ENCODE peak calls at places on chromosomes 3 and 15, in seven cellular contexts. G is transverse colon, Z is SK-N-SH, F is ovary, L is upper lobe of left lung, E is suprapubic skin, B is stomach. N is an unnamed sample.
A peak's percentile ranks its signal among the peaks of the same experiment; 100 is the strongest.

GRCh38 chr3:162338514-162338913 is 841.9 kb downstream of the OTOL1 start:
- DNase-seq in G (no peak), Z (no peak), F (no peak), L (no peak), E (no peak), B (no peak), N (no peak)

GRCh38 chr15:92624401-92624991 is 31.1 kb downstream of the FAM174B start:
- DNase-seq in G (peak; percentile 19), Z (no peak), F (no peak), L (peak; percentile 72), E (no peak), B (peak; percentile 57), N (peak; percentile 25)

GRCh38 chr15:35506272-35506870 is 39.6 kb downstream of the DPH6 start:
- DNase-seq in G (no peak), Z (no peak), F (no peak), L (no peak), E (no peak), B (no peak), N (no peak)

GRCh38 chr15:35925634-35926380 is 379.8 kb upstream of the DPH6 start:
- DNase-seq in G (no peak), Z (no peak), F (no peak), L (no peak), E (no peak), B (no peak), N (no peak)

GRCh38 chr3:122406198-122406597 is 9.7 kb downstream of the WDR5B start:
- DNase-seq in G (no peak), Z (no peak), F (no peak), L (no peak), E (no peak), B (no peak), N (no peak)

GRCh38 chr15:44035781-44036699 is 159.0 kb downstream of the FRMD5 start:
- DNase-seq in G (no peak), Z (no peak), F (no peak), L (no peak), E (no peak), B (no peak), N (no peak)

GRCh38 chr15:48190932-48191573 is 412 bp upstream of the CTXN2 start:
- DNase-seq in G (peak; percentile 71), Z (peak; percentile 27), F (peak; percentile 66), L (no peak), E (no peak), B (peak; percentile 52), N (peak; percentile 22)

GRCh38 chr3:46902188-46902631 is 24.7 kb downstream of the PTH1R start:
- DNase-seq in G (no peak), Z (no peak), F (no peak), L (peak; percentile 56), E (no peak), B (no peak), N (no peak)

GRCh38 chr3:55526332-55527030 is 39.4 kb upstream of the WNT5A start:
- DNase-seq in G (no peak), Z (no peak), F (no peak), L (peak; percentile 17), E (no peak), B (peak; percentile 46), N (no peak)

GRCh38 chr3:62835594-62836236 is 39.5 kb downstream of the CADPS start:
- DNase-seq in G (no peak), Z (no peak), F (no peak), L (no peak), E (no peak), B (no peak), N (no peak)

GRCh38 chr3:24740367-24740766 is 245.7 kb upstream of the THRB start:
- DNase-seq in G (no peak), Z (no peak), F (no peak), L (no peak), E (no peak), B (no peak), N (no peak)

GRCh38 chr15:38714309-38715072 is 149.9 kb upstream of the RASGRP1 start:
- DNase-seq in G (no peak), Z (no peak), F (no peak), L (no peak), E (no peak), B (no peak), N (no peak)

GRCh38 chr3:48240000-48240710 is 749 bp upstream of the ZNF589 start:
- DNase-seq in G (no peak), Z (no peak), F (no peak), L (no peak), E (peak; percentile 49), B (no peak), N (no peak)

GRCh38 chr3:99324854-99325253 is 313.5 kb upstream of the COL8A1 start:
- DNase-seq in G (peak; percentile 8), Z (no peak), F (no peak), L (no peak), E (no peak), B (no peak), N (no peak)

GRCh38 chr15:66452971-66453580 is 44.5 kb downstream of the SNAPC5 start:
- DNase-seq in G (no peak), Z (no peak), F (no peak), L (no peak), E (no peak), B (no peak), N (peak; percentile 16)

GRCh38 chr3:14783480-14784086 is 35.2 kb upstream of the FGD5 start:
- DNase-seq in G (no peak), Z (peak; percentile 59), F (no peak), L (no peak), E (peak; percentile 23), B (no peak), N (no peak)

GRCh38 chr15:75422554-75422953 is 28.9 kb downstream of the SIN3A start:
- DNase-seq in G (no peak), Z (no peak), F (no peak), L (no peak), E (no peak), B (no peak), N (no peak)

GRCh38 chr15:42364529-42364928 is 5.2 kb downstream of the CAPN3 start:
- DNase-seq in G (no peak), Z (no peak), F (no peak), L (no peak), E (no peak), B (no peak), N (peak; percentile 46)

GRCh38 chr15:48565560-48566482 is 79.7 kb downstream of the FBN1 start:
- DNase-seq in G (no peak), Z (no peak), F (no peak), L (no peak), E (no peak), B (no peak), N (no peak)

GRCh38 chr3:106963446-106963845 is 413.8 kb upstream of the CCDC54 start:
- DNase-seq in G (no peak), Z (no peak), F (no peak), L (no peak), E (no peak), B (no peak), N (no peak)

GRCh38 chr15:75891895-75892294 is 11.8 kb upstream of the FBXO22 start:
- DNase-seq in G (no peak), Z (no peak), F (no peak), L (no peak), E (no peak), B (no peak), N (no peak)

GRCh38 chr3:178120367-178120766 is 415.9 kb upstream of the KCNMB2 start:
- DNase-seq in G (no peak), Z (no peak), F (no peak), L (no peak), E (no peak), B (no peak), N (no peak)

GRCh38 chr3:49017978-49018706 is at the start of gene DALRD3:
- DNase-seq in G (peak; percentile 73), Z (peak; percentile 89), F (peak; percentile 77), L (peak; percentile 94), E (peak; percentile 84), B (peak; percentile 65), N (peak; percentile 51)

GRCh38 chr3:106534206-106534605 is 665.4 kb upstream of the CBLB start:
- DNase-seq in G (peak; percentile 8), Z (no peak), F (no peak), L (no peak), E (no peak), B (no peak), N (no peak)

GRCh38 chr15:100227781-100228180 is 114.0 kb downstream of the ADAMTS17 start:
- DNase-seq in G (no peak), Z (no peak), F (no peak), L (no peak), E (no peak), B (no peak), N (no peak)

GRCh38 chr3:183822631-183823030 is 2.7 kb downstream of the MAP6D1 start:
- DNase-seq in G (no peak), Z (no peak), F (no peak), L (peak; percentile 53), E (peak; percentile 52), B (no peak), N (no peak)

GRCh38 chr3:180802837-180803236 is 109.6 kb upstream of the FXR1 start:
- DNase-seq in G (no peak), Z (peak; percentile 32), F (no peak), L (no peak), E (no peak), B (no peak), N (no peak)

GRCh38 chr3:195196266-195196665 is 74.7 kb downstream of the XXYLT1 start:
- DNase-seq in G (no peak), Z (peak; percentile 48), F (no peak), L (no peak), E (no peak), B (peak; percentile 3), N (no peak)

GRCh38 chr3:59212128-59212764 is 162.4 kb upstream of the CFAP20DC start:
- DNase-seq in G (no peak), Z (peak; percentile 57), F (no peak), L (no peak), E (no peak), B (no peak), N (no peak)

GRCh38 chr15:45536951-45537350 is 14.4 kb upstream of the SLC30A4 start:
- DNase-seq in G (no peak), Z (no peak), F (no peak), L (no peak), E (no peak), B (no peak), N (no peak)
- H3K4me1 ChIP-seq in G (peaks cover 4% of the 10 kb centered on the region), Z (no peaks in the 10 kb centered on the region), F (no peaks in the 10 kb centered on the region), L (no peaks in the 10 kb centered on the region), E (no peaks in the 10 kb centered on the region), B (no peaks in the 10 kb centered on the region), N (peaks cover 10% of the 10 kb centered on the region)

GRCh38 chr3:38247366-38248035 is 18.1 kb upstream of the SLC22A13 start:
- DNase-seq in G (no peak), Z (no peak), F (no peak), L (no peak), E (no peak), B (no peak), N (no peak)
- TF ChIP-seq CTCF in G (no peak), Z (peak; percentile 53), F (no peak), L (no peak), E (no peak), B (no peak), N (peak; percentile 5)

GRCh38 chr3:135621184-135621931 is 344.2 kb upstream of the PPP2R3A start:
- DNase-seq in G (no peak), Z (no peak), F (no peak), L (no peak), E (no peak), B (no peak), N (no peak)
- TF ChIP-seq EP300 in G (no peak), Z (no peak), F (no peak), L (no peak), E (no peak), B (no peak), N (no peak)

DNA sequence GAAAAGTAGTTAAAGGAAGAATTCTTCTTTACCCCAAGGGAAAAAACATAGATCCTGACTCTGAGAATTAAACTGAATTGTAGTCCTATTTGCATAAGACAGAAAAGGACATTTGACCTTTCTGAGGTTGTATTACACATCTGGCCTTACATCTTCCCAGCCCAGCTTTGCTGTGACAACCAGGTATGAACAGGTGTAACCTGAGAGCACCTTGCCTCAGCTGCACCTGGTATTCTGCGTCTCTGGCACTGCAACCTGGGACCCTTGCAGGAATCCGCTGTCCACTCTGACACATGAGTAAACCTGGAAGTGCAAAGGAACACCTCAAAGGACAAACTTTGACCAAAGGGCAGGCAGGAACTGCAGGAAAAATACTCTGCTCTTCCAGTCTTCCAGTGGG is 2.2 kb upstream of the BDH1 start:
- DNase-seq in G (no peak), Z (no peak), F (no peak), L (no peak), E (no peak), B (no peak), N (no peak)
- H3K4me1 ChIP-seq in G (peaks cover 34% of the 10 kb centered on the region), Z (peaks cover 7% of the 10 kb centered on the region), F (no peaks in the 10 kb centered on the region), L (peaks cover 15% of the 10 kb centered on the region), E (peaks cover 24% of the 10 kb centered on the region), B (peaks cover 21% of the 10 kb centered on the region), N (peaks cover 18% of the 10 kb centered on the region)

N was measured in tibial nerve.